ENCODE peak calls at places on chromosomes 4 and X, in nine cellular contexts. W is pancreas; P is HFFc6; R is activated CD8-positive, alpha-beta T cell treated with anti-CD3 and anti-CD28 coated beads for 36 hours; Z is A549; S is epithelial cell of esophagus; A is AG04449; O is Calu3; C is progenitor cell of endocrine pancreas. V is an unnamed sample.

GRCh38 chrX:20330545-20330944 is 63.8 kb upstream of the RPS6KA3 start:
- DNase-seq in W (no peak), P (no peak), R (no peak), Z (no peak), S (no peak), A (no peak), O (no peak), C (no peak), V (no peak)

GRCh38 chrX:151973851-151974335 is 583 bp downstream of the GABRE start:
- DNase-seq in W (peak), P (peak), R (no peak), Z (no peak), S (peak), A (no peak), O (peak), C (no peak), V (no peak)

GRCh38 chr4:123986268-123986798 is 589.7 kb downstream of the SPRY1 start:
- DNase-seq in W (no peak), P (peak), R (no peak), Z (no peak), S (peak), A (peak), O (peak), C (no peak), V (no peak)

GRCh38 chr4:7462509-7462971 is 27.8 kb upstream of the PSAPL1 start:
- DNase-seq in W (no peak), P (peak), R (no peak), Z (peak), S (no peak), A (no peak), O (peak), C (no peak), V (no peak)

GRCh38 chr4:34943719-34944386 is 1300.5 kb downstream of the ARAP2 start:
- DNase-seq in W (no peak), P (no peak), R (no peak), Z (no peak), S (no peak), A (no peak), O (no peak), C (no peak), V (no peak)

GRCh38 chr4:65646136-65646535 is 24.2 kb downstream of the EPHA5 start:
- DNase-seq in W (no peak), P (no peak), R (no peak), Z (no peak), S (peak), A (no peak), O (no peak), C (no peak), V (no peak)

GRCh38 chrX:153723351-153724251 is 586 bp downstream of the BCAP31 start:
- DNase-seq in W (peak), P (peak), R (peak), Z (peak), S (peak), A (no peak), O (peak), C (peak), V (peak)

GRCh38 chr4:2087170-2087569 is 28.0 kb downstream of the NAT8L start:
- DNase-seq in W (no peak), P (peak), R (no peak), Z (no peak), S (no peak), A (no peak), O (no peak), C (no peak), V (no peak)

GRCh38 chr4:118865091-118865708 is 23.5 kb upstream of the SYNPO2 start:
- DNase-seq in W (peak), P (peak), R (peak), Z (peak), S (peak), A (no peak), O (peak), C (peak), V (peak)

GRCh38 chr4:128379860-128380259 is 92.2 kb upstream of the PGRMC2 start:
- DNase-seq in W (peak), P (peak), R (peak), Z (peak), S (peak), A (no peak), O (peak), C (no peak), V (peak)

GRCh38 chr4:181998588-181998987 is 244.6 kb upstream of the TENM3 start:
- DNase-seq in W (no peak), P (no peak), R (no peak), Z (no peak), S (no peak), A (no peak), O (no peak), C (no peak), V (no peak)
- TF ChIP-seq CTCF in W (no peak), P (peak), R (no peak), Z (no peak), S (no peak), A (peak), O (no peak), C (no peak), V (no peak)

GRCh38 chr4:38071801-38072567 is 111.8 kb downstream of the PTTG2 start:
- DNase-seq in W (no peak), P (no peak), R (no peak), Z (no peak), S (peak), A (no peak), O (no peak), C (no peak), V (peak)
- TF ChIP-seq CTCF in W (no peak), P (no peak), R (no peak), Z (no peak), S (peak), A (no peak), O (no peak), C (no peak), V (peak)

DNA sequence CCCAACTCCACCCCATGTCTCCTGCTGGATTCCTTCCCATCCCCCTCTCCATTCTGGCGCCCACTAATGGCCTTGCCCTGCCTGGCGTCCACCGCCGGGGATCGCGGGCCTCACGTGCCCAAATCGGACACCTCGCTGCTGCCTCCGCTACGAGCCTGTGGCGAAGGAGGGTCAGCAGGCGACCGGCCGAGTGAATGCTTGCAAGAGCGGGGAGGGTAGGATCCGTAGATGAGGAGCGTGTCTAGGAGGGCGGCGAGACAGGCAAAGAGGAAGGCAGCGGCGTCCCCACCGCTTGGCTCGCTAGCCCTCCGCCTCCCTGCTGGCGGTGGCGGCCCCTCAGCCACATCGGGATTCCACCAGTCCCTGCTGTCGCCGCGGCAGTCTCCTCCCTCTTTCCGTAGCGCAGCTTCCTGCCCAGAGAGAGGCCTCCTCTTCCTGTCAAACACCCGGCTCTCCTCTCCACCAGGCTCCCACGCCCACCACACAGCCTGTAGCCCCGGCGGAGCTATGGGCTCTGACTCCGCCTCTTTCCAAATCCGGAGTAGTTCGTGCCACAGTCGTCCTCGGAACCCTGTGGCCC is at the start of gene SPIN2B:
- DNase-seq in W (peak), P (peak), R (peak), Z (peak), S (peak), A (peak), O (peak), C (peak), V (peak)
- TF ChIP-seq CTCF in W (no peak), P (no peak), R (no peak), Z (no peak), S (no peak), A (no peak), O (no peak), C (peak), V (no peak)

DNA sequence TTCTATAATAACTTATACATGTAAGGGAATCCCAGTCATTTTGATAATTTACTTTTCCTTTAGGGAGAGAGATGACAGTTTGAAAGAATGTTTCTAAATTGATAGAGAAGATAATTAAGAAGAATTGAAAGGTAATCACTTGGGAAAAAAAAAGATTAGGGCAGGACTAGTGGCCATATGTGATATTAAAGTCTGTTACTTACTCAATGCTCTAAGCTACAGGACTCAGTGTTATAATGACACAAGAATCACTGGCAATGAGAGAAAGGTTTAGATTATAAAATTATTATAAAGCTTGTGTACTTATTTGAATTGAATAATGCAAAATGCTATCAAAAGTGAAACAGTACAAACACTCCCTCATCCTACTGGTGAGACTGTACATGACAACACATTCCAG is 265.3 kb downstream of the BANK1 start:
- DNase-seq in W (no peak), P (no peak), R (no peak), Z (no peak), S (no peak), A (no peak), O (no peak), C (no peak), V (no peak)
- TF ChIP-seq CTCF in W (no peak), P (peak), R (no peak), Z (no peak), S (peak), A (no peak), O (no peak), C (peak), V (no peak)